ENCODE peak calls at places on chromosomes 3 and 15, in eight cellular contexts. One of them, this sample, is unnamed.

GRCh38 chr3:190225186-190225692 is 97.0 kb downstream of the CLDN1 start:
- DNase-seq in MG63: no peak
- DNase-seq in T-helper 17 cell: no peak
- DNase-seq in A673: peak; percentile 79
- DNase-seq in LoVo: peak; percentile 74
- DNase-seq in NCI-H345: peak; percentile 55
- DNase-seq in astrocyte of the spinal cord: peak; percentile 48
- DNase-seq in caudate nucleus: no peak
- DNase-seq in this sample: peak; percentile 70

GRCh38 chr3:50395070-50395860 is 35.9 kb upstream of the TMEM115 start:
- DNase-seq in MG63: no peak
- DNase-seq in T-helper 17 cell: no peak
- DNase-seq in A673: no peak
- DNase-seq in LoVo: no peak
- DNase-seq in NCI-H345: no peak
- DNase-seq in astrocyte of the spinal cord: no peak
- DNase-seq in caudate nucleus: no peak
- DNase-seq in this sample: no peak

GRCh38 chr15:30990451-30991300 is 752 bp downstream of the MTMR10 start:
- DNase-seq in MG63: no peak
- DNase-seq in T-helper 17 cell: no peak
- DNase-seq in A673: peak; percentile 57
- DNase-seq in LoVo: peak; percentile 15
- DNase-seq in NCI-H345: no peak
- DNase-seq in astrocyte of the spinal cord: peak; percentile 37
- DNase-seq in caudate nucleus: no peak
- DNase-seq in this sample: peak; percentile 67

GRCh38 chr3:194485471-194485875 is 1.3 kb downstream of the ATP13A3 start:
- DNase-seq in MG63: no peak
- DNase-seq in T-helper 17 cell: no peak
- DNase-seq in A673: no peak
- DNase-seq in LoVo: no peak
- DNase-seq in NCI-H345: no peak
- DNase-seq in astrocyte of the spinal cord: peak; percentile 45
- DNase-seq in caudate nucleus: no peak
- DNase-seq in this sample: no peak

GRCh38 chr3:117486709-117487394 is 777.3 kb downstream of the TUSC7 start:
- DNase-seq in MG63: no peak
- DNase-seq in T-helper 17 cell: no peak
- DNase-seq in A673: peak; percentile 15
- DNase-seq in LoVo: no peak
- DNase-seq in NCI-H345: no peak
- DNase-seq in astrocyte of the spinal cord: no peak
- DNase-seq in caudate nucleus: no peak
- DNase-seq in this sample: no peak

GRCh38 chr15:56716334-56716733 is 17.0 kb downstream of the ZNF280D start:
- DNase-seq in MG63: no peak
- DNase-seq in T-helper 17 cell: no peak
- DNase-seq in A673: no peak
- DNase-seq in LoVo: no peak
- DNase-seq in NCI-H345: no peak
- DNase-seq in astrocyte of the spinal cord: no peak
- DNase-seq in caudate nucleus: no peak
- DNase-seq in this sample: no peak

GRCh38 chr3:4935347-4935746 is 43.9 kb upstream of the BHLHE40 start:
- DNase-seq in MG63: no peak
- DNase-seq in T-helper 17 cell: no peak
- DNase-seq in A673: no peak
- DNase-seq in LoVo: no peak
- DNase-seq in NCI-H345: no peak
- DNase-seq in astrocyte of the spinal cord: peak; percentile 10
- DNase-seq in caudate nucleus: no peak
- DNase-seq in this sample: no peak

GRCh38 chr3:46865034-46865507 is 1.8 kb upstream of the MYL3 start:
- DNase-seq in MG63: no peak
- DNase-seq in T-helper 17 cell: no peak
- DNase-seq in A673: no peak
- DNase-seq in LoVo: no peak
- DNase-seq in NCI-H345: no peak
- DNase-seq in astrocyte of the spinal cord: no peak
- DNase-seq in caudate nucleus: no peak
- DNase-seq in this sample: no peak

GRCh38 chr15:70243686-70244540 is 146.2 kb upstream of the TLE3 start:
- DNase-seq in MG63: no peak
- DNase-seq in T-helper 17 cell: no peak
- DNase-seq in A673: no peak
- DNase-seq in LoVo: no peak
- DNase-seq in NCI-H345: no peak
- DNase-seq in astrocyte of the spinal cord: no peak
- DNase-seq in caudate nucleus: no peak
- DNase-seq in this sample: peak; percentile 44

GRCh38 chr3:120093119-120093922 is 926 bp downstream of the GSK3B start:
- DNase-seq in MG63: peak; percentile 19
- DNase-seq in T-helper 17 cell: no peak
- DNase-seq in A673: peak; percentile 25
- DNase-seq in LoVo: no peak
- DNase-seq in NCI-H345: no peak
- DNase-seq in astrocyte of the spinal cord: peak; percentile 88
- DNase-seq in caudate nucleus: no peak
- DNase-seq in this sample: peak; percentile 87

GRCh38 chr3:122952509-122952908 is 75.1 kb downstream of the SEMA5B start:
- DNase-seq in MG63: peak; percentile 44
- DNase-seq in T-helper 17 cell: no peak
- DNase-seq in A673: no peak
- DNase-seq in LoVo: peak; percentile 29
- DNase-seq in NCI-H345: no peak
- DNase-seq in astrocyte of the spinal cord: no peak
- DNase-seq in caudate nucleus: no peak
- DNase-seq in this sample: peak; percentile 61

GRCh38 chr3:195558602-195559001 is 15.5 kb upstream of the PPP1R2 start:
- DNase-seq in MG63: no peak
- DNase-seq in T-helper 17 cell: no peak
- DNase-seq in A673: peak; percentile 58
- DNase-seq in LoVo: peak; percentile 59
- DNase-seq in NCI-H345: peak; percentile 56
- DNase-seq in astrocyte of the spinal cord: no peak
- DNase-seq in caudate nucleus: no peak
- DNase-seq in this sample: peak; percentile 74

GRCh38 chr3:178603735-178604134 is 67.5 kb downstream of the KCNMB2 start:
- DNase-seq in MG63: no peak
- DNase-seq in T-helper 17 cell: no peak
- DNase-seq in A673: no peak
- DNase-seq in LoVo: no peak
- DNase-seq in NCI-H345: peak; percentile 13
- DNase-seq in astrocyte of the spinal cord: no peak
- DNase-seq in caudate nucleus: no peak
- DNase-seq in this sample: no peak

GRCh38 chr3:64150527-64151238 is 74.6 kb downstream of the PRICKLE2 start:
- DNase-seq in MG63: no peak
- DNase-seq in T-helper 17 cell: no peak
- DNase-seq in A673: no peak
- DNase-seq in LoVo: peak; percentile 40
- DNase-seq in NCI-H345: peak; percentile 63
- DNase-seq in astrocyte of the spinal cord: peak; percentile 96
- DNase-seq in caudate nucleus: no peak
- DNase-seq in this sample: peak; percentile 67

GRCh38 chr3:39843440-39843839 is 34.0 kb downstream of the MYRIP start:
- DNase-seq in MG63: no peak
- DNase-seq in T-helper 17 cell: no peak
- DNase-seq in A673: no peak
- DNase-seq in LoVo: no peak
- DNase-seq in NCI-H345: no peak
- DNase-seq in astrocyte of the spinal cord: no peak
- DNase-seq in caudate nucleus: no peak
- DNase-seq in this sample: no peak

GRCh38 chr15:44812029-44812517 is 75.7 kb downstream of the TRIM69 start:
- DNase-seq in MG63: no peak
- DNase-seq in T-helper 17 cell: no peak
- DNase-seq in A673: no peak
- DNase-seq in LoVo: peak; percentile 83
- DNase-seq in NCI-H345: peak; percentile 96
- DNase-seq in astrocyte of the spinal cord: no peak
- DNase-seq in caudate nucleus: no peak
- DNase-seq in this sample: peak; percentile 92

GRCh38 chr3:165669967-165670366 is 167.3 kb downstream of the BCHE start:
- DNase-seq in MG63: peak; percentile 42
- DNase-seq in T-helper 17 cell: no peak
- DNase-seq in A673: no peak
- DNase-seq in LoVo: no peak
- DNase-seq in NCI-H345: no peak
- DNase-seq in astrocyte of the spinal cord: peak; percentile 72
- DNase-seq in caudate nucleus: no peak
- DNase-seq in this sample: no peak

GRCh38 chr15:58462547-58462946 is 30.8 kb downstream of the LIPC start:
- DNase-seq in MG63: no peak
- DNase-seq in T-helper 17 cell: no peak
- DNase-seq in A673: no peak
- DNase-seq in LoVo: peak; percentile 75
- DNase-seq in NCI-H345: no peak
- DNase-seq in astrocyte of the spinal cord: no peak
- DNase-seq in caudate nucleus: no peak
- DNase-seq in this sample: peak; percentile 80

GRCh38 chr15:73908030-73908821 is 18.0 kb upstream of the LOXL1 start:
- DNase-seq in MG63: peak; percentile 63
- DNase-seq in T-helper 17 cell: peak; percentile 58
- DNase-seq in A673: peak; percentile 78
- DNase-seq in LoVo: peak; percentile 70
- DNase-seq in NCI-H345: peak; percentile 67
- DNase-seq in astrocyte of the spinal cord: peak; percentile 71
- DNase-seq in caudate nucleus: peak; percentile 52
- DNase-seq in this sample: peak; percentile 87

GRCh38 chr3:107690522-107691138 is 167.9 kb downstream of the BBX start:
- DNase-seq in MG63: no peak
- DNase-seq in T-helper 17 cell: no peak
- DNase-seq in A673: peak; percentile 72
- DNase-seq in LoVo: peak; percentile 37
- DNase-seq in NCI-H345: peak; percentile 40
- DNase-seq in astrocyte of the spinal cord: peak; percentile 76
- DNase-seq in caudate nucleus: no peak
- DNase-seq in this sample: peak; percentile 79

GRCh38 chr3:59016930-59017616 is 32.8 kb downstream of the CFAP20DC start:
- DNase-seq in MG63: no peak
- DNase-seq in T-helper 17 cell: no peak
- DNase-seq in A673: no peak
- DNase-seq in LoVo: no peak
- DNase-seq in NCI-H345: no peak
- DNase-seq in astrocyte of the spinal cord: no peak
- DNase-seq in caudate nucleus: no peak
- DNase-seq in this sample: no peak

GRCh38 chr3:44242716-44243115 is 1.0 kb downstream of the TOPAZ1 start:
- DNase-seq in MG63: no peak
- DNase-seq in T-helper 17 cell: no peak
- DNase-seq in A673: no peak
- DNase-seq in LoVo: no peak
- DNase-seq in NCI-H345: no peak
- DNase-seq in astrocyte of the spinal cord: no peak
- DNase-seq in caudate nucleus: no peak
- DNase-seq in this sample: no peak

GRCh38 chr15:85527907-85528306 is 147.5 kb downstream of the AKAP13 start:
- DNase-seq in MG63: peak; percentile 49
- DNase-seq in T-helper 17 cell: no peak
- DNase-seq in A673: peak; percentile 71
- DNase-seq in LoVo: no peak
- DNase-seq in NCI-H345: no peak
- DNase-seq in astrocyte of the spinal cord: peak; percentile 89
- DNase-seq in caudate nucleus: no peak
- DNase-seq in this sample: peak; percentile 46

GRCh38 chr3:52216585-52217408 is 8.6 kb downstream of the TLR9 start:
- DNase-seq in MG63: peak; percentile 79
- DNase-seq in T-helper 17 cell: no peak
- DNase-seq in A673: no peak
- DNase-seq in LoVo: peak; percentile 94
- DNase-seq in NCI-H345: no peak
- DNase-seq in astrocyte of the spinal cord: peak; percentile 79
- DNase-seq in caudate nucleus: no peak
- DNase-seq in this sample: peak; percentile 90

GRCh38 chr15:50257206-50257735 is 8.3 kb downstream of the HDC start:
- DNase-seq in MG63: no peak
- DNase-seq in T-helper 17 cell: no peak
- DNase-seq in A673: no peak
- DNase-seq in LoVo: no peak
- DNase-seq in NCI-H345: no peak
- DNase-seq in astrocyte of the spinal cord: no peak
- DNase-seq in caudate nucleus: no peak
- DNase-seq in this sample: no peak

GRCh38 chr3:34284959-34285358 is 486.5 kb downstream of the PDCD6IP start:
- DNase-seq in MG63: no peak
- DNase-seq in T-helper 17 cell: no peak
- DNase-seq in A673: peak; percentile 72
- DNase-seq in LoVo: no peak
- DNase-seq in NCI-H345: peak; percentile 31
- DNase-seq in astrocyte of the spinal cord: no peak
- DNase-seq in caudate nucleus: no peak
- DNase-seq in this sample: no peak

GRCh38 chr3:171704814-171705213 is 105.5 kb downstream of the PLD1 start:
- DNase-seq in MG63: no peak
- DNase-seq in T-helper 17 cell: no peak
- DNase-seq in A673: peak; percentile 17
- DNase-seq in LoVo: no peak
- DNase-seq in NCI-H345: no peak
- DNase-seq in astrocyte of the spinal cord: no peak
- DNase-seq in caudate nucleus: no peak
- DNase-seq in this sample: no peak

GRCh38 chr15:91099616-91100560 is at the start of gene SV2B:
- DNase-seq in MG63: peak; percentile 43
- DNase-seq in T-helper 17 cell: peak; percentile 19
- DNase-seq in A673: peak; percentile 63
- DNase-seq in LoVo: no peak
- DNase-seq in NCI-H345: peak; percentile 45
- DNase-seq in astrocyte of the spinal cord: peak; percentile 5
- DNase-seq in caudate nucleus: peak; percentile 70
- DNase-seq in this sample: no peak

GRCh38 chr3:81003817-81004216 is 757.6 kb downstream of the GBE1 start:
- DNase-seq in MG63: no peak
- DNase-seq in T-helper 17 cell: no peak
- DNase-seq in A673: no peak
- DNase-seq in LoVo: no peak
- DNase-seq in NCI-H345: no peak
- DNase-seq in astrocyte of the spinal cord: no peak
- DNase-seq in caudate nucleus: no peak
- DNase-seq in this sample: no peak

GRCh38 chr3:52524752-52525661 is 8.7 kb downstream of the NT5DC2 start:
- DNase-seq in MG63: no peak
- DNase-seq in T-helper 17 cell: no peak
- DNase-seq in A673: peak; percentile 58
- DNase-seq in LoVo: no peak
- DNase-seq in NCI-H345: peak; percentile 89
- DNase-seq in astrocyte of the spinal cord: no peak
- DNase-seq in caudate nucleus: no peak
- DNase-seq in this sample: no peak

GRCh38 chr3:54120657-54121403 is 1.5 kb upstream of the CACNA2D3 start:
- DNase-seq in MG63: peak; percentile 40
- DNase-seq in T-helper 17 cell: no peak
- DNase-seq in A673: no peak
- DNase-seq in LoVo: no peak
- DNase-seq in NCI-H345: peak; percentile 38
- DNase-seq in astrocyte of the spinal cord: no peak
- DNase-seq in caudate nucleus: no peak
- DNase-seq in this sample: no peak

GRCh38 chr3:50617911-50618481 is 1.0 kb downstream of the MAPKAPK3 start:
- DNase-seq in MG63: no peak
- DNase-seq in T-helper 17 cell: no peak
- DNase-seq in A673: no peak
- DNase-seq in LoVo: no peak
- DNase-seq in NCI-H345: no peak
- DNase-seq in astrocyte of the spinal cord: no peak
- DNase-seq in caudate nucleus: no peak
- DNase-seq in this sample: no peak

GRCh38 chr3:9897408-9898372 is 5.0 kb upstream of the IL17RE start:
- DNase-seq in MG63: peak; percentile 30
- DNase-seq in T-helper 17 cell: no peak
- DNase-seq in A673: no peak
- DNase-seq in LoVo: peak; percentile 96
- DNase-seq in NCI-H345: no peak
- DNase-seq in astrocyte of the spinal cord: peak; percentile 34
- DNase-seq in caudate nucleus: no peak
- DNase-seq in this sample: peak; percentile 93

GRCh38 chr3:16112910-16113504 is 61.5 kb upstream of the GALNT15 start:
- DNase-seq in MG63: peak; percentile 59
- DNase-seq in T-helper 17 cell: no peak
- DNase-seq in A673: no peak
- DNase-seq in LoVo: no peak
- DNase-seq in NCI-H345: no peak
- DNase-seq in astrocyte of the spinal cord: peak; percentile 80
- DNase-seq in caudate nucleus: no peak
- DNase-seq in this sample: no peak